ENCODE peak calls at places on chromosome 15, in eight cellular contexts. Y, D, E, P, G, S, H and O are unnamed samples.

GRCh38 chr15:73959012-73959581 is 32.8 kb downstream of the LOXL1 start:
- DNase-seq in E (no peak), P (no peak), Y (no peak), G (peak), S (peak), D (no peak), H (no peak), O (no peak)

GRCh38 chr15:27601239-27601942 is 497.7 kb downstream of the OCA2 start:
- DNase-seq in P (no peak), Y (no peak), H (no peak), E (no peak), S (peak), D (no peak), G (peak), O (no peak)

GRCh38 chr15:73212424-73212823 is 156.3 kb downstream of the HCN4 start:
- DNase-seq in D (no peak), G (no peak), S (no peak), H (no peak), Y (no peak), P (no peak), E (no peak), O (no peak)

GRCh38 chr15:95259965-95260364 is 1028.6 kb downstream of the MCTP2 start:
- DNase-seq in P (no peak), D (no peak), H (no peak), Y (no peak), S (no peak), G (no peak), E (no peak), O (peak)

GRCh38 chr15:86759766-86760165 is 680.1 kb downstream of the AGBL1 start:
- DNase-seq in G (no peak), P (no peak), E (no peak), S (no peak), Y (no peak), H (no peak), D (no peak), O (no peak)

GRCh38 chr15:73026496-73027054 is 25.7 kb upstream of the NEO1 start:
- DNase-seq in D (no peak), S (no peak), P (no peak), H (no peak), E (no peak), G (no peak), Y (no peak), O (no peak)

GRCh38 chr15:28081594-28081993 is 17.5 kb downstream of the OCA2 start:
- DNase-seq in D (no peak), E (no peak), S (no peak), G (no peak), P (no peak), H (no peak), Y (no peak), O (no peak)

GRCh38 chr15:69138963-69139362 is 21.5 kb upstream of the GLCE start:
- DNase-seq in Y (no peak), E (no peak), G (no peak), P (no peak), S (no peak), D (no peak), H (no peak), O (no peak)

GRCh38 chr15:69666921-69667811 is 214.5 kb downstream of the RPLP1 start:
- DNase-seq in E (peak), H (no peak), G (peak), S (no peak), D (no peak), P (no peak), Y (no peak), O (no peak)

GRCh38 chr15:60351066-60351465 is 46.7 kb downstream of the ANXA2 start:
- DNase-seq in S (no peak), P (no peak), H (no peak), D (no peak), E (no peak), Y (no peak), G (no peak), O (no peak)

GRCh38 chr15:73732911-73733310 is 20.2 kb downstream of the INSYN1 start:
- DNase-seq in Y (no peak), H (no peak), G (no peak), D (no peak), P (no peak), E (no peak), S (peak), O (no peak)

GRCh38 chr15:58934521-58934920 is 1.0 kb upstream of the SLTM start:
- DNase-seq in E (no peak), Y (no peak), P (no peak), H (no peak), G (no peak), S (peak), D (no peak), O (no peak)

GRCh38 chr15:96339662-96340347 is 9.3 kb downstream of the NR2F2 start:
- DNase-seq in E (no peak), G (no peak), S (peak), D (no peak), H (no peak), Y (no peak), P (no peak), O (no peak)

GRCh38 chr15:79924379-79924778 is 27.6 kb upstream of the MTHFS start:
- DNase-seq in S (no peak), H (no peak), D (no peak), E (no peak), P (no peak), Y (no peak), G (no peak), O (no peak)

GRCh38 chr15:20645956-20646355 is 104.4 kb upstream of the GOLGA6L6 start:
- DNase-seq in E (no peak), G (peak), S (no peak), D (no peak), P (no peak), H (no peak), Y (no peak), O (no peak)

GRCh38 chr15:62110000-62110851 is 43.4 kb downstream of the C2CD4A start:
- DNase-seq in Y (no peak), P (no peak), D (no peak), H (no peak), S (peak), G (no peak), E (no peak), O (no peak)

GRCh38 chr15:25830844-25831443 is 32.2 kb downstream of the ATP10A start:
- DNase-seq in P (no peak), E (no peak), S (peak), G (no peak), Y (no peak), D (no peak), H (no peak), O (no peak)

GRCh38 chr15:78937132-78937739 is 7.6 kb downstream of the CTSH start:
- DNase-seq in G (no peak), H (no peak), S (no peak), E (no peak), P (no peak), Y (no peak), D (no peak), O (peak)

GRCh38 chr15:77144492-77145070 is 73.7 kb upstream of the TSPAN3 start:
- DNase-seq in P (no peak), D (no peak), S (peak), H (no peak), G (no peak), Y (no peak), E (no peak), O (no peak)

GRCh38 chr15:60299452-60300047 is 98.2 kb downstream of the ANXA2 start:
- DNase-seq in H (no peak), G (peak), E (no peak), Y (no peak), D (no peak), S (peak), P (peak), O (peak)

GRCh38 chr15:65342493-65342892 is 35.3 kb downstream of the IGDCC3 start:
- DNase-seq in P (no peak), D (no peak), E (no peak), S (no peak), Y (no peak), H (no peak), G (no peak), O (no peak)

GRCh38 chr15:27479232-27480140 is 508.5 kb downstream of the GABRG3 start:
- DNase-seq in E (no peak), S (no peak), Y (no peak), P (no peak), H (no peak), D (no peak), G (no peak), O (no peak)

GRCh38 chr15:77342767-77343166 is 77.1 kb downstream of the PEAK1 start:
- DNase-seq in G (no peak), H (no peak), D (no peak), Y (no peak), P (no peak), S (no peak), E (no peak), O (no peak)

GRCh38 chr15:48866141-48866563 is 11.8 kb upstream of the EID1 start:
- DNase-seq in G (no peak), P (no peak), D (no peak), S (peak), E (no peak), H (no peak), Y (no peak), O (no peak)

GRCh38 chr15:63003836-63004610 is 38.5 kb upstream of the TPM1 start:
- DNase-seq in S (no peak), P (no peak), D (no peak), H (no peak), G (no peak), Y (no peak), E (no peak), O (no peak)

GRCh38 chr15:25738171-25738792 is 124.8 kb downstream of the ATP10A start:
- DNase-seq in P (no peak), S (no peak), D (no peak), Y (no peak), H (no peak), G (no peak), E (no peak), O (no peak)

GRCh38 chr15:76401285-76401684 is 64.7 kb downstream of the ISL2 start:
- DNase-seq in S (peak), H (no peak), G (no peak), D (no peak), P (no peak), Y (no peak), E (no peak), O (no peak)

GRCh38 chr15:63503739-63504246 is 600 bp upstream of the USP3 start:
- DNase-seq in G (peak), H (no peak), S (peak), Y (peak), D (peak), E (peak), P (no peak), O (peak)

GRCh38 chr15:60412807-60413597 is 15.2 kb upstream of the ANXA2 start:
- DNase-seq in P (no peak), D (no peak), G (no peak), H (no peak), S (no peak), Y (no peak), E (no peak), O (no peak)

GRCh38 chr15:64651573-64652260 is 123.7 kb downstream of the RBPMS2 start:
- DNase-seq in P (no peak), H (no peak), Y (no peak), E (peak), D (no peak), S (peak), G (peak), O (peak)